ENCODE peak calls at places on chromosomes 3 and 15, in nine cellular contexts. F is LNCaP clone FGC, A is fibroblast of mammary gland, E is Peyer's patch, Q is heart right ventricle, G is OCI-LY7, B is AG04450, I is lung, U is dorsolateral prefrontal cortex. C is an unnamed sample.

GRCh38 chr15:48644498-48644826 is 1.0 kb downstream of the FBN1 start:
- DNase-seq in G (no peak), U (no peak), I (no peak), F (no peak), E (no peak), A (peak), Q (peak), B (no peak), C (peak)

GRCh38 chr3:56484096-56484495 is 15.8 kb upstream of the ERC2 start:
- DNase-seq in B (no peak), U (peak), E (no peak), I (no peak), G (no peak), Q (no peak), A (no peak), F (no peak), C (no peak)

GRCh38 chr3:71423151-71423906 is 160.2 kb downstream of the FOXP1 start:
- DNase-seq in G (peak), B (no peak), E (no peak), A (peak), Q (no peak), U (no peak), I (no peak), F (no peak), C (no peak)

GRCh38 chr3:60399861-60400845 is 851.1 kb downstream of the FHIT start:
- DNase-seq in E (no peak), B (no peak), I (no peak), F (no peak), A (peak), Q (no peak), G (no peak), U (no peak), C (no peak)

GRCh38 chr3:12706504-12707253 is 42.8 kb upstream of the RAF1 start:
- DNase-seq in B (no peak), E (peak), A (peak), Q (no peak), I (peak), G (peak), F (peak), U (no peak), C (no peak)

GRCh38 chr3:146638718-146639117 is 33.6 kb upstream of the PLSCR5 start:
- DNase-seq in G (peak), U (no peak), A (no peak), I (no peak), F (no peak), E (no peak), Q (no peak), B (no peak), C (no peak)

GRCh38 chr3:144770813-144771400 is 799.3 kb downstream of the DIPK2A start:
- DNase-seq in I (no peak), Q (no peak), E (no peak), F (no peak), B (peak), A (peak), U (no peak), G (no peak), C (no peak)

GRCh38 chr3:184764176-184764575 is 47.8 kb upstream of the VPS8 start:
- DNase-seq in G (no peak), E (no peak), I (no peak), A (no peak), B (no peak), F (no peak), Q (no peak), U (no peak), C (no peak)

GRCh38 chr3:30042274-30042859 is 564.0 kb upstream of the TGFBR2 start:
- DNase-seq in F (peak), B (peak), A (peak), E (no peak), G (peak), I (peak), Q (no peak), U (no peak), C (peak)

GRCh38 chr3:170054204-170054603 is 16.4 kb downstream of the GPR160 start:
- DNase-seq in Q (no peak), E (no peak), U (no peak), B (no peak), A (no peak), G (peak), I (peak), F (no peak), C (no peak)

GRCh38 chr3:134106580-134106979 is 76.9 kb upstream of the SLCO2A1 start:
- DNase-seq in A (no peak), F (no peak), I (no peak), Q (no peak), E (no peak), U (no peak), B (no peak), G (no peak), C (no peak)

GRCh38 chr15:71646767-71647478 is 163.4 kb upstream of the NR2E3 start:
- DNase-seq in B (no peak), Q (no peak), G (no peak), A (no peak), E (no peak), U (no peak), I (no peak), F (no peak), C (no peak)

GRCh38 chr15:82625136-82625535 is 22.0 kb downstream of the CPEB1 start:
- DNase-seq in I (no peak), U (no peak), B (no peak), F (no peak), G (no peak), E (no peak), Q (no peak), A (no peak), C (no peak)

GRCh38 chr15:89206908-89207331 is 14.5 kb downstream of the RLBP1 start:
- DNase-seq in U (peak), I (peak), F (peak), G (peak), A (peak), Q (peak), B (peak), E (peak), C (peak)

GRCh38 chr15:48798319-48798718 is 12.6 kb downstream of the CEP152 start:
- DNase-seq in G (no peak), A (no peak), U (no peak), B (no peak), Q (no peak), I (no peak), E (no peak), F (no peak), C (no peak)

GRCh38 chr3:22569570-22569969 is 633.6 kb upstream of the UBE2E2 start:
- DNase-seq in A (no peak), G (no peak), E (no peak), B (no peak), U (no peak), I (no peak), F (no peak), Q (no peak), C (no peak)

GRCh38 chr3:87793322-87793877 is 265.4 kb downstream of the CGGBP1 start:
- DNase-seq in A (no peak), E (no peak), B (no peak), F (no peak), Q (no peak), I (no peak), G (no peak), U (no peak), C (no peak)

GRCh38 chr3:9994086-9994844 is 7.6 kb upstream of the EMC3 start:
- DNase-seq in I (no peak), B (no peak), F (peak), Q (no peak), U (no peak), G (no peak), E (no peak), A (peak), C (no peak)

GRCh38 chr3:138187296-138188012 is at the start of gene ARMC8:
- DNase-seq in F (no peak), E (peak), I (peak), Q (peak), B (no peak), A (peak), U (peak), G (no peak), C (peak)

GRCh38 chr3:11832964-11833621 is 13.6 kb downstream of the TAMM41 start:
- DNase-seq in F (no peak), Q (no peak), A (no peak), G (no peak), I (no peak), U (no peak), B (no peak), E (no peak), C (no peak)

GRCh38 chr3:8802256-8802655 is 32.8 kb upstream of the OXTR start:
- DNase-seq in U (no peak), B (no peak), F (peak), Q (no peak), I (no peak), E (no peak), G (no peak), A (no peak), C (no peak)

GRCh38 chr3:120688121-120688520 is 6.1 kb upstream of the HGD start:
- DNase-seq in U (no peak), B (peak), I (no peak), E (no peak), F (no peak), A (peak), G (peak), Q (no peak), C (no peak)

GRCh38 chr3:55819005-55819404 is 331.9 kb upstream of the WNT5A start:
- DNase-seq in U (no peak), B (no peak), E (no peak), Q (no peak), I (no peak), G (no peak), A (no peak), F (no peak), C (no peak)

GRCh38 chr3:157027861-157028745 is 131.8 kb downstream of the CCNL1 start:
- DNase-seq in E (no peak), I (no peak), Q (no peak), A (no peak), U (no peak), B (no peak), F (no peak), G (no peak), C (no peak)

GRCh38 chr3:99639579-99639978 is 1.2 kb downstream of the COL8A1 start:
- DNase-seq in B (no peak), A (peak), F (no peak), U (no peak), G (no peak), I (no peak), E (no peak), Q (no peak), C (no peak)

GRCh38 chr3:32238027-32238815 is at the start of gene CMTM8:
- DNase-seq in Q (peak), G (peak), B (no peak), I (peak), F (no peak), A (no peak), U (no peak), E (peak), C (no peak)

GRCh38 chr3:172057059-172057458 is 17.7 kb downstream of the FNDC3B start:
- DNase-seq in A (no peak), I (no peak), E (no peak), Q (no peak), F (no peak), B (no peak), G (peak), U (no peak), C (no peak)

GRCh38 chr15:37034835-37035234 is 65.5 kb downstream of the MEIS2 start:
- DNase-seq in Q (no peak), A (no peak), E (no peak), I (no peak), B (no peak), G (peak), U (no peak), F (no peak), C (no peak)

GRCh38 chr3:117719316-117719926 is 1009.8 kb downstream of the TUSC7 start:
- DNase-seq in U (no peak), I (no peak), A (peak), F (peak), G (peak), E (no peak), B (no peak), Q (no peak), C (no peak)

GRCh38 chr3:112671930-112672715 is 31.2 kb upstream of the CCDC80 start:
- DNase-seq in E (no peak), I (no peak), A (peak), G (no peak), B (peak), Q (no peak), U (no peak), F (no peak), C (no peak)

GRCh38 chr3:195916991-195917390 is 8.6 kb upstream of the TNK2 start:
- DNase-seq in F (no peak), G (no peak), I (no peak), B (no peak), A (no peak), E (no peak), Q (no peak), U (no peak), C (no peak)

GRCh38 chr3:20648294-20648693 is 462.3 kb upstream of the SGO1 start:
- DNase-seq in A (peak), Q (no peak), G (no peak), B (peak), I (no peak), E (no peak), F (no peak), U (no peak), C (no peak)

GRCh38 chr3:115961390-115961789 is 338.1 kb downstream of the GAP43 start:
- DNase-seq in I (no peak), A (peak), U (no peak), G (no peak), B (no peak), F (no peak), Q (no peak), E (no peak), C (no peak)

GRCh38 chr15:62498711-62499110 is 333.6 kb upstream of the C2CD4B start:
- DNase-seq in A (no peak), F (no peak), I (no peak), B (no peak), E (no peak), Q (no peak), G (no peak), U (no peak), C (no peak)

GRCh38 chr15:62741106-62741505 is 301.4 kb upstream of the TPM1 start:
- DNase-seq in A (no peak), I (no peak), U (no peak), Q (no peak), F (no peak), E (no peak), B (no peak), G (no peak), C (no peak)

GRCh38 chr15:50162988-50163718 is 18.8 kb upstream of the SLC27A2 start:
- DNase-seq in B (no peak), F (no peak), Q (no peak), G (no peak), U (no peak), E (no peak), I (no peak), A (no peak), C (no peak)

GRCh38 chr15:92462771-92463170 is 69.1 kb downstream of the ST8SIA2 start:
- DNase-seq in E (no peak), A (no peak), I (no peak), G (no peak), B (no peak), Q (no peak), U (no peak), F (no peak), C (no peak)

GRCh38 chr3:184336484-184337230 is 743 bp upstream of the FAM131A start:
- DNase-seq in F (peak), A (peak), G (peak), I (no peak), U (no peak), E (no peak), Q (no peak), B (no peak), C (peak)

DNA sequence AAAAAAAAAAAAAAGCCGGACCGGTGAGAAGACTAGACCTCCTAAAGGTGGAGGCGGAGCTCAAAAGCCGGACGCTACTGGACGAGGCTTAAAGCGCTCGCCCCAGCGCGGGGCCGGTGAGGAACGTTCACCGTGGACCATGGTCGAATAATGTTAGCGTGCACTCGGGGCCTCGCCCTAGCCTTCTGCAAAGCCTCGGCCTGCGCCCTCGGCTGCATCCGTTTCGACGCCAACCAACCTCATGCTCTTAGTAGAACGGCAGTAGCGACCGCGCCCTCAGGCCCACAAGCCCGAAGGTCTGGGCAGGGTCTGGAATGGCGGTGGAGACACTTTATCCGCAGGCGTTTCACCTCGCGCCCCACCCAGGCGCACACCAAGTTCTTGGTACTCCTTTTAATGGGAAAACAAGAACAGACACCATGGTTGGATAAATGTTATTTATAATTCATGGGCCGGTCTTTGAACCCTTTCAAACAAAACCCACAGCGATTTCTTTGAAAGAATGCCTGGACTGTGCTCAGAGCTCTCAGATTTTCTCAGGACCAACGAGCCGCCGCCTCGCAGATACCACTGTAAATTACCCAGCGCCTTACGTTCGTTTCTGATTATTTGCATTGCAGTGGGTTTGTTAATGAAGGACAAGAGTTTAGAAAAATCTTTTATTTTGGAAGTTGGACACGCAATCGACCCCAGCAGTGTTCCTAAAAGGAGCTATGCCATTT is 1.3 kb upstream of the ISL2 start:
- DNase-seq in F (no peak), Q (no peak), E (peak), B (no peak), G (peak), U (no peak), A (no peak), I (no peak), C (peak)
- H3K4me3 ChIP-seq in F (peak), Q (no peak), E (peak), B (peak), G (peak), U (peak), A (no peak), I (no peak), C (peak)

GRCh38 chr3:58473275-58473674 is 18.6 kb upstream of the KCTD6 start:
- DNase-seq in I (no peak), B (no peak), A (no peak), G (no peak), U (no peak), E (no peak), Q (no peak), F (no peak), C (no peak)
- TF ChIP-seq CTCF in I (no peak), B (no peak), A (no peak), G (no peak), U (no peak), E (no peak), Q (no peak), F (no peak), C (no peak)

GRCh38 chr15:84924074-84924700 is 39.7 kb downstream of the SLC28A1 start:
- DNase-seq in F (no peak), A (no peak), G (no peak), B (no peak), E (no peak), I (no peak), Q (no peak), U (no peak), C (no peak)
- H3K4me3 ChIP-seq in F (no peak), A (no peak), G (no peak), B (no peak), E (no peak), I (no peak), Q (no peak), U (no peak), C (no peak)

GRCh38 chr3:187745201-187746058 is at the start of gene BCL6:
- DNase-seq in G (peak), F (peak), Q (peak), I (peak), B (peak), A (peak), E (peak), U (peak), C (peak)
- TF ChIP-seq CTCF in G (no peak), F (no peak), Q (no peak), I (no peak), B (no peak), A (no peak), E (no peak), U (no peak), C (peak)

GRCh38 chr3:164360738-164361376 is 717.4 kb downstream of the SI start:
- DNase-seq in I (no peak), B (no peak), Q (no peak), U (no peak), A (no peak), F (no peak), G (no peak), E (no peak), C (no peak)

GRCh38 chr3:164364111-164364510 is 714.2 kb downstream of the SI start:
- DNase-seq in I (no peak), B (no peak), U (no peak), E (no peak), G (no peak), F (no peak), Q (no peak), A (no peak), C (no peak)

GRCh38 chr3:164360078-164360578 is 718.2 kb downstream of the SI start:
- DNase-seq in G (no peak), A (no peak), Q (no peak), F (no peak), U (no peak), I (no peak), E (no peak), B (no peak), C (no peak)

GRCh38 chr3:164370970-164371369 is 707.3 kb downstream of the SI start:
- DNase-seq in I (no peak), F (no peak), Q (no peak), U (no peak), G (no peak), E (no peak), A (no peak), B (no peak), C (no peak)

GRCh38 chr3:164365242-164365641 is 713.1 kb downstream of the SI start:
- DNase-seq in E (no peak), A (no peak), I (no peak), F (no peak), Q (no peak), G (no peak), U (no peak), B (no peak), C (no peak)
- H3K4me3 ChIP-seq in E (no peak), A (no peak), I (no peak), F (no peak), Q (no peak), G (no peak), U (no peak), B (no peak), C (no peak)

GRCh38 chr15:87608238-87609028 is 648.1 kb downstream of the NTRK3 start:
- DNase-seq in I (no peak), B (no peak), A (no peak), G (no peak), E (no peak), Q (no peak), U (no peak), F (no peak), C (no peak)

GRCh38 chr15:87609909-87610308 is 646.6 kb downstream of the NTRK3 start:
- DNase-seq in F (no peak), Q (no peak), I (no peak), U (no peak), B (no peak), A (no peak), G (no peak), E (no peak), C (no peak)

GRCh38 chr15:87599616-87600015 is 656.9 kb downstream of the NTRK3 start:
- DNase-seq in U (no peak), E (no peak), Q (no peak), G (no peak), I (no peak), F (no peak), B (peak), A (no peak), C (no peak)

GRCh38 chr15:87609474-87609873 is 647.1 kb downstream of the NTRK3 start:
- DNase-seq in A (peak), E (no peak), B (peak), Q (no peak), G (no peak), F (no peak), I (no peak), U (no peak), C (no peak)

GRCh38 chr15:87604857-87605446 is 651.6 kb downstream of the NTRK3 start:
- DNase-seq in G (peak), F (no peak), A (no peak), U (no peak), B (no peak), I (no peak), E (no peak), Q (no peak), C (no peak)
- TF ChIP-seq CTCF in G (peak), F (peak), A (peak), U (peak), B (peak), I (no peak), E (no peak), Q (peak), C (no peak)